ENCODE peak calls at places on chromosome 5, in eight cellular contexts. B, X, Y, R, Q, N, O and A are unnamed samples.

GRCh38 chr5:90020575-90021535 is 388.7 kb downstream of the CETN3 start:
- DNase-seq in Y (peak), X (peak), B (no peak), R (no peak), O (peak), N (peak), Q (no peak), A (peak)

GRCh38 chr5:79924936-79925893 is 65.8 kb downstream of the MTX3 start:
- DNase-seq in B (no peak), Y (peak), X (no peak), N (peak), R (no peak), Q (no peak), O (no peak), A (no peak)

GRCh38 chr5:181120311-181120710 is 10.7 kb downstream of the OR2V1 start:
- DNase-seq in O (peak), R (no peak), Y (peak), Q (no peak), N (peak), B (no peak), X (no peak), A (no peak)

GRCh38 chr5:65121880-65122436 is 353.2 kb downstream of the CWC27 start:
- DNase-seq in X (no peak), N (peak), O (no peak), Y (peak), Q (no peak), R (no peak), B (no peak), A (no peak)

GRCh38 chr5:33235304-33235703 is 205.5 kb upstream of the TARS1 start:
- DNase-seq in Q (no peak), Y (no peak), X (no peak), O (no peak), B (no peak), N (no peak), R (no peak), A (no peak)

GRCh38 chr5:143471041-143471509 is 67.6 kb upstream of the NR3C1 start:
- DNase-seq in X (no peak), N (peak), R (no peak), O (no peak), Y (peak), B (no peak), Q (no peak), A (no peak)

GRCh38 chr5:157029457-157029856 is 29.5 kb downstream of the HAVCR1 start:
- DNase-seq in Q (no peak), B (no peak), O (no peak), Y (no peak), R (no peak), X (no peak), N (no peak), A (no peak)

GRCh38 chr5:110653231-110653970 is 73.1 kb downstream of the TMEM232 start:
- DNase-seq in Q (no peak), R (no peak), B (no peak), N (no peak), X (no peak), Y (no peak), O (no peak), A (no peak)

GRCh38 chr5:100877277-100877676 is 25.8 kb downstream of the ST8SIA4 start:
- DNase-seq in B (no peak), Y (peak), X (no peak), O (no peak), N (no peak), Q (no peak), R (no peak), A (no peak)

GRCh38 chr5:140113180-140113698 is 670 bp upstream of the PURA start:
- DNase-seq in O (no peak), R (peak), B (peak), N (no peak), X (peak), Q (peak), Y (no peak), A (no peak)

GRCh38 chr5:106521701-106522100 is 1149.0 kb downstream of the EFNA5 start:
- DNase-seq in N (peak), X (no peak), Y (peak), O (no peak), B (no peak), Q (no peak), R (no peak), A (no peak)

DNA sequence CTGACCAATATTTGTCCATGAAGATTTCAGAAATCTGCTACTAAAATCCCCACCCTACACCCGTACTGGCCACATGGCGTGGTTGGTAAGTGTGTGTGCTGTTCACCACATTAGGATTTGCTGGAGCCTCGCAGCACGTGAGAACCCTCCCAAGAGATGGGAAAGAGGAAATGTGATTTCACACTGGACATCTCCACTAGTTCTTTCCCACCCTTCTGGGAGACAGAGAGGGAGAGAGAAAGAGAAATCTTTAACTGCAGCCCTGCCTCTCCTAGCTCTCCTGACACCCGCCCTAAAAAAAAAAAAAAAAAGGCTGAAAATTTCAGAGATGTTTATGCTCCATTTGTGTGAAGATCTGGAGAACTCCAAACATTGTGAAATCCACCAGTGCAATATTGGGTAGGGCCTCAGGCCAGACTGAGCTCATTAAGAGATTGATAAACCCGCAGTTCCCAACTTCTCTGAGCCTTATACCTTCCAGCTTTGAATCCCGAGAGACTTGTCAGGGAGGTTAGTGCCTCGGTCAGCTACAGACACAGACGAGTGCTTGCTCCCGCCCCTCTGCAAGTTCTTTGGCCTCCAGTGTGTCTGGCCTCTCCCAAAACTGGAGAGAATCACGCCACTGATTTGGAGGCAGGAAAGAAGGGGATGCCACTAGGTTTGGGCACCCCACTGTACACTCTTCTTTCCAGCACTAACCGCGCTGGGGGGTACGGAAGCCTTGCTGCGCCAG is 1.9 kb downstream of the SPRY4 start:
- DNase-seq in Q (no peak), Y (peak), O (peak), B (no peak), N (peak), R (peak), X (no peak), A (no peak)
- H3K4me3 ChIP-seq in Q (peak), Y (peak), O (peak), B (no peak), N (peak), R (peak), X (peak), A (no peak)

DNA sequence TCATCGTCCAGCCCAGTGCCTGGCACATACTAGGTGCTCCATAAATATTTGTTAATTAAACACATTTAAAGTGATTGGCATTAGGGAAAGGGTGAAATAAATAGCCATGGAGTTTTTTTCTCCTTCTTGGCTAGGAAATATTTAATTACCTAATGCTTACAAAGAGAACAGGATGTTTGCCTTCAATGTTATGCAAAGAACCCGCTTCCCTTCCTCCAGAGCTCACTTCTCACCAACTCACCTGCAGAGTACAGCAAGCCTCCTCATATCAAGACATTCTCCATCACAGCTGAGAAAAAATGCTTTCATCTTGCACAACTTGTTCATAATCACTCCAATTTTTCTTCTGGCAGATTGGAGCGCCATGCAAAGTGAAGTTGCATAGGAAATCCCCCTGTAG is 161.7 kb upstream of the STK32A start:
- DNase-seq in Q (no peak), O (no peak), Y (no peak), N (no peak), B (no peak), R (no peak), X (no peak), A (no peak)
- H3K4me3 ChIP-seq in Q (no peak), O (no peak), Y (no peak), N (no peak), B (no peak), R (no peak), X (no peak), A (no peak)

GRCh38 chr5:97547999-97548797 is 365.2 kb upstream of the RIOK2 start:
- DNase-seq in O (no peak), Y (peak), X (no peak), B (no peak), N (peak), Q (no peak), R (no peak), A (peak)

GRCh38 chr5:97549496-97549895 is 366.4 kb upstream of the RIOK2 start:
- DNase-seq in Q (no peak), O (no peak), R (no peak), N (no peak), X (no peak), B (no peak), Y (no peak), A (no peak)

GRCh38 chr5:97550818-97551217 is 367.8 kb upstream of the RIOK2 start:
- DNase-seq in Q (no peak), O (no peak), X (no peak), R (no peak), B (no peak), Y (no peak), N (no peak), A (no peak)

GRCh38 chr5:97547414-97547813 is 364.4 kb upstream of the RIOK2 start:
- DNase-seq in O (no peak), X (no peak), B (no peak), Y (no peak), Q (no peak), R (no peak), N (no peak), A (no peak)

GRCh38 chr5:97550164-97550563 is 367.1 kb upstream of the RIOK2 start:
- DNase-seq in N (peak), R (no peak), Y (peak), O (no peak), B (no peak), Q (no peak), X (no peak), A (no peak)
- H3K4me3 ChIP-seq in N (no peak), R (no peak), Y (no peak), O (no peak), B (no peak), Q (no peak), X (no peak), A (no peak)

GRCh38 chr5:95884021-95884333 is 61.5 kb upstream of the GLRX start:
- DNase-seq in O (no peak), R (no peak), N (peak), B (no peak), Y (peak), Q (no peak), X (no peak), A (no peak)
- H3K4me3 ChIP-seq in O (peak), R (no peak), N (no peak), B (no peak), Y (no peak), Q (no peak), X (no peak), A (no peak)

GRCh38 chr5:112706446-112707016 is 31.2 kb upstream of the APC start:
- DNase-seq in R (no peak), Q (no peak), X (no peak), N (no peak), B (no peak), O (no peak), Y (no peak), A (no peak)
- H3K4me3 ChIP-seq in R (peak), Q (peak), X (no peak), N (peak), B (peak), O (peak), Y (no peak), A (no peak)

DNA sequence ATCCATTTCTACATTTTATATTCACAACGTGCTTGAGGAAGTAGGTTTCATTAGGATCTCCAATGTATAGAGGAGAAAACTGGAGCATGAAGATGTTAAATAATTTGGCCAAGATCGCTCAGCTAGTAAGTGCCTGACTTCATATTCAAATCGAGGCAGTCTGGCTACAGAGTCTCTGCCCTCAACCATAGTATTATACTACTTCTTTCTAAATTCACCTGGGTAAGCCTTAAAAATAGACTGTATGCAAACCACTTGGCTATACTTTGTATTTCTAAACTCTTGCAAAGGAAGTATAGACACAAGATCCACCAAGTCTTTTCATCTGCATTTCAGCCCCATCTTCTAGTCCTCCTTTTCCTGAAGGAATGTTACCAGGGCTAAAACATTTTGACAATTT is 232.0 kb downstream of the PLK2 start:
- DNase-seq in N (no peak), Y (no peak), X (no peak), Q (no peak), B (no peak), O (no peak), R (no peak), A (no peak)
- H3K4me3 ChIP-seq in N (no peak), Y (no peak), X (no peak), Q (no peak), B (no peak), O (no peak), R (no peak), A (no peak)

GRCh38 chr5:10634056-10634455 is 70.2 kb downstream of the ANKRD33B start:
- DNase-seq in O (no peak), Q (no peak), N (no peak), Y (no peak), B (no peak), R (no peak), X (no peak), A (no peak)

GRCh38 chr5:10635861-10636350 is 72.0 kb downstream of the ANKRD33B start:
- DNase-seq in N (no peak), X (no peak), R (no peak), B (no peak), Y (no peak), Q (no peak), O (no peak), A (no peak)

GRCh38 chr5:10633271-10634049 is 69.6 kb downstream of the ANKRD33B start:
- DNase-seq in R (no peak), O (no peak), Y (no peak), N (no peak), X (no peak), B (no peak), Q (no peak), A (no peak)

GRCh38 chr5:10635257-10635860 is 71.5 kb downstream of the ANKRD33B start:
- DNase-seq in O (no peak), B (no peak), X (no peak), Y (peak), N (peak), Q (no peak), R (no peak), A (peak)

GRCh38 chr5:10634562-10634961 is 70.7 kb downstream of the ANKRD33B start:
- DNase-seq in B (no peak), X (no peak), R (no peak), Q (no peak), Y (no peak), N (no peak), O (no peak), A (no peak)
- H3K4me3 ChIP-seq in B (no peak), X (no peak), R (no peak), Q (no peak), Y (no peak), N (no peak), O (no peak), A (no peak)